ENCODE peak calls at places on chromosomes 16 and 17, in six cellular contexts. G, P, J, C, T and W are unnamed samples.

GRCh38 chr17:78397681-78398101 is 19.2 kb downstream of the PGS1 start:
- DNase-seq in G (no peak), P (no peak), J (no peak), C (peak), T (no peak), W (no peak)

GRCh38 chr16:67555795-67556212 is 6.5 kb upstream of the CTCF start:
- DNase-seq in G (no peak), P (no peak), J (peak), C (peak), T (peak), W (no peak)

GRCh38 chr16:66588981-66589713 is 9.9 kb downstream of the CMTM2 start:
- DNase-seq in G (peak), P (peak), J (peak), C (peak), T (no peak), W (peak)

GRCh38 chr17:46769531-46770438 is 48.7 kb downstream of the WNT3 start:
- DNase-seq in G (no peak), P (no peak), J (no peak), C (no peak), T (no peak), W (no peak)

GRCh38 chr17:61461586-61461966 is 9.4 kb downstream of the TBX4 start:
- DNase-seq in G (no peak), P (no peak), J (no peak), C (no peak), T (no peak), W (no peak)

GRCh38 chr17:21039839-21040575 is 2.8 kb downstream of the USP22 start:
- DNase-seq in G (no peak), P (no peak), J (peak), C (peak), T (no peak), W (no peak)

GRCh38 chr16:54432481-54433229 is 146.1 kb upstream of the IRX3 start:
- DNase-seq in G (no peak), P (no peak), J (no peak), C (no peak), T (no peak), W (no peak)

GRCh38 chr16:50653633-50654524 is 27.2 kb downstream of the SNX20 start:
- DNase-seq in G (no peak), P (no peak), J (no peak), C (no peak), T (no peak), W (no peak)

GRCh38 chr17:73232587-73233373 is 28.9 kb downstream of the CPSF4L start:
- DNase-seq in G (no peak), P (no peak), J (peak), C (peak), T (no peak), W (no peak)

GRCh38 chr17:80260791-80261158 is at the start of gene RNF213:
- DNase-seq in G (peak), P (peak), J (peak), C (peak), T (no peak), W (peak)

GRCh38 chr17:40097931-40098845 is 2.2 kb downstream of the NR1D1 start:
- DNase-seq in G (no peak), P (no peak), J (peak), C (peak), T (no peak), W (peak)

GRCh38 chr17:72386619-72387237 is 265.9 kb downstream of the SOX9 start:
- DNase-seq in G (no peak), P (no peak), J (no peak), C (no peak), T (no peak), W (no peak)

GRCh38 chr17:80153004-80153403 is 6.1 kb upstream of the EIF4A3 start:
- DNase-seq in G (peak), P (no peak), J (no peak), C (no peak), T (no peak), W (no peak)

GRCh38 chr17:79691931-79692330 is 38.8 kb upstream of the ENPP7 start:
- DNase-seq in G (no peak), P (no peak), J (no peak), C (no peak), T (no peak), W (no peak)

GRCh38 chr17:40092581-40092980 is 7.8 kb downstream of the NR1D1 start:
- DNase-seq in G (no peak), P (no peak), J (no peak), C (no peak), T (no peak), W (no peak)